ENCODE peak calls at places on chromosomes 6 and 20, in seven cellular contexts. C, M, R, I, L, H and J are unnamed samples. For H3K9me3, the result is how much of the 10 kb centered on the place peaks cover.

GRCh38 chr6:42424906-42425474 is 26.7 kb downstream of the TRERF1 start:
- DNase-seq in C (no peak), M (peak), R (no peak), I (no peak), L (no peak), H (no peak), J (no peak)

GRCh38 chr6:110633731-110634130 is 157.3 kb upstream of the SLC22A16 start:
- DNase-seq in C (no peak), M (no peak), R (no peak), I (no peak), L (no peak), H (no peak), J (no peak)

GRCh38 chr6:100266512-100266911 is 198.2 kb downstream of the SIM1 start:
- DNase-seq in C (no peak), M (no peak), R (no peak), I (no peak), L (no peak), H (no peak), J (no peak)

GRCh38 chr6:152312434-152312833 is 324.7 kb downstream of the SYNE1 start:
- DNase-seq in C (no peak), M (no peak), R (no peak), I (no peak), L (no peak), H (no peak), J (no peak)

GRCh38 chr20:62860391-62860923 is 1.2 kb downstream of the TCFL5 start:
- DNase-seq in C (no peak), M (no peak), R (peak), I (no peak), L (peak), H (no peak), J (no peak)

GRCh38 chr6:80179691-80180090 is 73.2 kb downstream of the BCKDHB start:
- DNase-seq in C (no peak), M (no peak), R (no peak), I (no peak), L (no peak), H (no peak), J (no peak)

GRCh38 chr6:29797120-29797519 is 30.5 kb upstream of the HLA-G start:
- DNase-seq in C (no peak), M (no peak), R (no peak), I (no peak), L (no peak), H (no peak), J (no peak)

GRCh38 chr20:10853176-10853575 is 179.4 kb upstream of the JAG1 start:
- DNase-seq in C (no peak), M (no peak), R (no peak), I (no peak), L (no peak), H (no peak), J (no peak)

GRCh38 chr6:47932575-47932974 is 150.7 kb downstream of the OPN5 start:
- DNase-seq in C (no peak), M (no peak), R (no peak), I (no peak), L (no peak), H (no peak), J (no peak)

GRCh38 chr6:106568518-106568917 is 60.8 kb downstream of the RTN4IP1 start:
- DNase-seq in C (no peak), M (no peak), R (no peak), I (no peak), L (no peak), H (no peak), J (no peak)

GRCh38 chr6:109791301-109791700 is 100.2 kb downstream of the FIG4 start:
- DNase-seq in C (no peak), M (no peak), R (no peak), I (no peak), L (no peak), H (no peak), J (no peak)

GRCh38 chr6:1610497-1611321 is 994 bp downstream of the FOXC1 start:
- DNase-seq in C (no peak), M (no peak), R (no peak), I (peak), L (no peak), H (no peak), J (no peak)

GRCh38 chr6:88428068-88428467 is 261.9 kb upstream of the CNR1 start:
- DNase-seq in C (no peak), M (no peak), R (no peak), I (no peak), L (no peak), H (no peak), J (no peak)

GRCh38 chr6:30691208-30691872 is 556 bp upstream of the NRM start:
- DNase-seq in C (no peak), M (no peak), R (peak), I (no peak), L (no peak), H (no peak), J (no peak)

GRCh38 chr6:82371799-82372508 is 8.3 kb downstream of the TPBG start:
- DNase-seq in C (no peak), M (no peak), R (peak), I (no peak), L (no peak), H (no peak), J (no peak)

GRCh38 chr20:37504404-37505096 is 16.5 kb upstream of the NNAT start:
- DNase-seq in C (no peak), M (peak), R (no peak), I (no peak), L (no peak), H (no peak), J (no peak)

GRCh38 chr20:50009521-50010454 is 27.0 kb downstream of the SNAI1 start:
- DNase-seq in C (no peak), M (no peak), R (no peak), I (no peak), L (no peak), H (no peak), J (no peak)

GRCh38 chr6:114227944-114228343 is 114.9 kb downstream of the HS3ST5 start:
- DNase-seq in C (no peak), M (no peak), R (no peak), I (no peak), L (no peak), H (no peak), J (no peak)

GRCh38 chr6:134813146-134813545 is 136.8 kb downstream of the ALDH8A1 start:
- DNase-seq in C (no peak), M (no peak), R (no peak), I (no peak), L (no peak), H (no peak), J (no peak)

GRCh38 chr6:11785953-11786579 is 7.5 kb upstream of the ADTRP start:
- DNase-seq in C (no peak), M (no peak), R (no peak), I (no peak), L (peak), H (no peak), J (no peak)

GRCh38 chr20:62617711-62618483 is 24.4 kb upstream of the SLCO4A1 start:
- DNase-seq in C (peak), M (peak), R (no peak), I (peak), L (no peak), H (peak), J (no peak)

GRCh38 chr20:57439993-57440392 is 48.8 kb downstream of the RBM38 start:
- DNase-seq in C (no peak), M (no peak), R (no peak), I (no peak), L (no peak), H (no peak), J (no peak)
- H3K27ac ChIP-seq in C (no peak), M (peak), R (no peak), I (peak), L (peak), H (peak), J (no peak)

GRCh38 chr6:19311786-19312185 is 525.4 kb upstream of the ID4 start:
- DNase-seq in C (no peak), M (no peak), R (peak), I (no peak), L (no peak), H (no peak), J (no peak)
- H3K9me3 ChIP-seq in C (under half), M (under half), R (under half), I (under half), L (under half), H (under half), J (under half)

GRCh38 chr6:72552938-72553337 is 68.9 kb upstream of the KCNQ5 start:
- DNase-seq in C (no peak), M (no peak), R (peak), I (no peak), L (peak), H (no peak), J (no peak)
- H3K27ac ChIP-seq in C (no peak), M (no peak), R (no peak), I (no peak), L (no peak), H (no peak), J (no peak)

GRCh38 chr20:29742699-29743100 is 1514.8 kb upstream of the DEFB115 start:
- DNase-seq in C (no peak), M (no peak), R (no peak), I (no peak), L (no peak), H (no peak), J (no peak)

GRCh38 chr20:29741894-29742698 is 1515.4 kb upstream of the DEFB115 start:
- DNase-seq in C (no peak), M (no peak), R (no peak), I (no peak), L (no peak), H (no peak), J (no peak)

GRCh38 chr20:29741594-29741893 is 1515.9 kb upstream of the DEFB115 start:
- DNase-seq in C (no peak), M (no peak), R (no peak), I (no peak), L (no peak), H (no peak), J (no peak)

GRCh38 chr20:29740601-29740950 is 1516.9 kb upstream of the DEFB115 start:
- DNase-seq in C (no peak), M (no peak), R (no peak), I (no peak), L (no peak), H (no peak), J (no peak)

DNA sequence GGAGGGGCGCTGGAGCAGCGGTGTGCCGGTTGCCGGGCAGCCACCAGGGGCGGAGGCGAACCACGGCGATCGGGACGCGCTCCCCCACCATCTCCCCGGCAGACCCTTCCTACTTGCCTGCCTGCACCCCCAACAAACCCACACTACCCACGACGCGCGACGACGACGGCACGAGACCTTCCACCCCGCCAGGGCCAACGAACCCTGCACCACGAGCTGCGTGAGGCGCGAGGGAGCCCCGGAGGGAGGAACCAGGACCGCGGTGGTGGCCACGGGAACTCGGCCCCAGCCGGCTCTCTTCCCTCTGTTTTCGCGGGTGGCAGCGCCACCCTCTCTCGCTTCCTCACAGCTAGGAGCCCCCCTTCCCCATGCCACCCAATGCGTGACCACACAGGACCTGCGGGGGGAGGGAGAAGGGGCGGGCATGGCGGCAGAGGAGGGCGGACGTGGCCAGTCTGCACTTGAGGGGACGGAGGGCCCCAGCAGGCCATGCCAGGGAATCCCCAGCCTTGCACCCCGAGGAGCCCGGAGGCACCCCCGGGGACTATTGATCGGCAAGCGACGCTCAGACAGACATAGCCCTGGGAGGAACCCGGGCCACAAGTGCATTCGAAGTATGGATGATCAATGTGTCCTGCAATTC is 1516.4 kb upstream of the DEFB115 start:
- DNase-seq in C (no peak), M (no peak), R (no peak), I (no peak), L (no peak), H (no peak), J (no peak)
- H3K9me3 ChIP-seq in C (under half), M (under half), R (under half), I (under half), L (under half), H (under half), J (under half)

DNA sequence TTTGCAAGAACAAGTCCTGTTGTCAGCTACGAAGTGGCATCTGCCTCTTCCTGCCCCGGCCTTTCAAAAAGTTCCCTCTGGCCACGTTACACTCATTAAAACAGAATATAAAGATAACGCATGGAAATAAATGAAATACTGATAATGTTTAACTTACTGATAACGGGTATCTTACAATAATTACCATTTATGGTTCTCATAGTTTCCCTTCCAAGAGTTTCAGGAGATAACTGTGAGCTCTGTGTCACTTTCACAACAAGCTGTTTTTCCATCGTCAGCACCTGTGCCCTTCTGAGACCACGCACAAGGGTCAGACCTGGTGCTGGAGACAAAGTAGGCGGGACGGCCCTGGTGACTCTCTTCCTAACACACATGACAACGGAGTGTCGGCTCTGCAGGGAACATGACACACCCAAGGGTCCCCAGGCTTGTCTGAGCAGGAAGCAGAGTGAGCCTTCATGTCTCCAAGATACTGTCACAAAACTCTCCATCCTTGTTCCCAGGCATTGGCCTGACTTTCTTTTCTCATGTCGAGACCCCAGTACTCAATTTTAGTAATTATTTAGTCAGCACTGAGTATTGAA is 86.2 kb upstream of the THBS2 start:
- DNase-seq in C (no peak), M (no peak), R (no peak), I (no peak), L (no peak), H (no peak), J (no peak)
- H3K27ac ChIP-seq in C (no peak), M (peak), R (no peak), I (no peak), L (no peak), H (no peak), J (no peak)

GRCh38 chr6:142534484-142534883 is 232.7 kb downstream of the ADGRG6 start:
- DNase-seq in C (no peak), M (no peak), R (no peak), I (no peak), L (no peak), H (no peak), J (no peak)

GRCh38 chr6:142531727-142532126 is 229.9 kb downstream of the ADGRG6 start:
- DNase-seq in C (no peak), M (no peak), R (no peak), I (no peak), L (no peak), H (no peak), J (no peak)

GRCh38 chr6:142530566-142530965 is 228.8 kb downstream of the ADGRG6 start:
- DNase-seq in C (no peak), M (no peak), R (no peak), I (no peak), L (no peak), H (no peak), J (no peak)
- H3K9me3 ChIP-seq in C (under half), M (under half), R (under half), I (under half), L (under half), H (under half), J (under half)

GRCh38 chr20:4811661-4812181 is 90.0 kb downstream of the PRND start:
- DNase-seq in C (peak), M (peak), R (no peak), I (peak), L (peak), H (peak), J (peak)
- H3K27ac ChIP-seq in C (peak), M (peak), R (no peak), I (peak), L (peak), H (peak), J (peak)